ENCODE peak calls at places on chromosome 2, in eight cellular contexts. A is activated T-helper 2 cell treated with anti-CD3 and anti-CD28 coated beads, Interferon-gamma antibody, Interleukin-2, Interleukin-4, amounts not matched to agents 10 μg/mL and 5 μg/mL and 100 μg/mL, durations not matched to agents 14 hours and 24 hours and 36 hours; X is aorta; W is GM19239; G is HCEC 1CT; V is fibroblast of lung; L is stimulated activated CD4-positive, alpha-beta T cell treated with anti-CD3 and anti-CD28 coated beads, TNF-alpha, amount 100 ng/mL, for 48 hours; U is activated T-cell treated with anti-CD3 and anti-CD28 coated beads, Interleukin-2, amount 50 U/mL, for 48 hours. R is an unnamed sample.

GRCh38 chr2:152929628-152930027 is 211.2 kb downstream of the ARL6IP6 start:
- DNase-seq in A (no peak), X (no peak), W (no peak), G (no peak), V (no peak), L (no peak), U (no peak), R (no peak)

GRCh38 chr2:15348028-15348427 is 213.1 kb downstream of the NBAS start:
- DNase-seq in A (no peak), X (no peak), W (no peak), G (no peak), V (no peak), L (no peak), U (no peak), R (no peak)

GRCh38 chr2:57828221-57828620 is 218.4 kb upstream of the VRK2 start:
- DNase-seq in A (no peak), X (no peak), W (no peak), G (no peak), V (no peak), L (no peak), U (no peak), R (no peak)

GRCh38 chr2:168247341-168248305 is at the start of gene STK39:
- DNase-seq in A (peak; percentile 70), X (peak; percentile 84), W (peak; percentile 72), G (peak; percentile 80), V (peak; percentile 80), L (peak; percentile 47), U (peak; percentile 79), R (peak; percentile 79)

GRCh38 chr2:175111200-175111657 is 56.8 kb downstream of the ATF2 start:
- DNase-seq in A (no peak), X (no peak), W (peak; percentile 30), G (peak; percentile 47), V (peak; percentile 39), L (no peak), U (no peak), R (no peak)

GRCh38 chr2:74048843-74049519 is 64.3 kb downstream of the TET3 start:
- DNase-seq in A (no peak), X (no peak), W (no peak), G (no peak), V (no peak), L (no peak), U (no peak), R (no peak)

GRCh38 chr2:102060047-102060446 is 68.3 kb downstream of the IL1R2 start:
- DNase-seq in A (no peak), X (no peak), W (no peak), G (no peak), V (peak; percentile 17), L (no peak), U (no peak), R (no peak)

GRCh38 chr2:54262015-54262765 is 6.2 kb upstream of the TSPYL6 start:
- DNase-seq in A (no peak), X (no peak), W (no peak), G (no peak), V (no peak), L (no peak), U (no peak), R (no peak)

GRCh38 chr2:135512099-135512498 is 18.9 kb downstream of the ZRANB3 start:
- DNase-seq in A (no peak), X (no peak), W (no peak), G (no peak), V (peak; percentile 17), L (no peak), U (no peak), R (no peak)

GRCh38 chr2:158412206-158412605 is 44.3 kb downstream of the CCDC148 start:
- DNase-seq in A (no peak), X (no peak), W (no peak), G (peak; percentile 40), V (peak; percentile 84), L (no peak), U (no peak), R (no peak)

GRCh38 chr2:170449034-170449433 is 266.1 kb upstream of the SP5 start:
- DNase-seq in A (no peak), X (no peak), W (no peak), G (no peak), V (no peak), L (no peak), U (no peak), R (no peak)